ENCODE peak calls at places on chromosomes 7 and 10, in eight cellular contexts. Z is heart right ventricle, J is AG04449, G is A673, V is lung, C is epithelial cell of esophagus, B is GM23248, X is fibroblast of pulmonary artery. L is an unnamed sample.

GRCh38 chr10:26703096-26703495 is 5.6 kb downstream of the PDSS1 start:
- DNase-seq in Z (no peak), J (no peak), G (no peak), V (no peak), C (no peak), B (no peak), X (no peak), L (no peak)

GRCh38 chr10:70761031-70761601 is 24.1 kb downstream of the TBATA start:
- DNase-seq in Z (no peak), J (peak), G (no peak), V (no peak), C (no peak), B (peak), X (peak), L (no peak)

GRCh38 chr10:14184841-14185500 is 145.8 kb downstream of the FRMD4A start:
- DNase-seq in Z (no peak), J (no peak), G (peak), V (no peak), C (peak), B (no peak), X (no peak), L (no peak)

GRCh38 chr7:50728184-50728583 is 54.5 kb downstream of the GRB10 start:
- DNase-seq in Z (peak), J (no peak), G (no peak), V (no peak), C (no peak), B (peak), X (peak), L (no peak)

GRCh38 chr7:130371059-130371458 is 9.2 kb upstream of the CPA1 start:
- DNase-seq in Z (no peak), J (no peak), G (no peak), V (peak), C (peak), B (peak), X (peak), L (no peak)

GRCh38 chr7:157018997-157019591 is 8.6 kb upstream of the MNX1 start:
- DNase-seq in Z (no peak), J (no peak), G (no peak), V (no peak), C (peak), B (no peak), X (no peak), L (no peak)

GRCh38 chr7:84232653-84233052 is 38.1 kb upstream of the SEMA3A start:
- DNase-seq in Z (no peak), J (peak), G (no peak), V (no peak), C (peak), B (peak), X (peak), L (peak)

GRCh38 chr10:14952851-14953451 is 945 bp downstream of the DCLRE1C start:
- DNase-seq in Z (no peak), J (no peak), G (no peak), V (no peak), C (peak), B (peak), X (no peak), L (no peak)

GRCh38 chr10:6148251-6148691 is 54.5 kb upstream of the PFKFB3 start:
- DNase-seq in Z (no peak), J (no peak), G (no peak), V (no peak), C (no peak), B (no peak), X (no peak), L (no peak)

GRCh38 chr10:97759157-97759980 is 12.4 kb downstream of the SFRP5 start:
- DNase-seq in Z (peak), J (no peak), G (peak), V (peak), C (peak), B (peak), X (peak), L (no peak)

GRCh38 chr10:130169136-130169888 is 33.1 kb downstream of the GLRX3 start:
- DNase-seq in Z (no peak), J (peak), G (peak), V (no peak), C (no peak), B (peak), X (peak), L (peak)

GRCh38 chr10:32731527-32731926 is 226.5 kb downstream of the ITGB1 start:
- DNase-seq in Z (no peak), J (no peak), G (no peak), V (no peak), C (peak), B (no peak), X (no peak), L (no peak)

GRCh38 chr7:142853739-142854504 is 954 bp upstream of the EPHB6 start:
- DNase-seq in Z (peak), J (no peak), G (peak), V (peak), C (peak), B (peak), X (peak), L (no peak)

GRCh38 chr7:156780724-156781455 is 112.1 kb downstream of the LMBR1 start:
- DNase-seq in Z (no peak), J (no peak), G (no peak), V (no peak), C (no peak), B (no peak), X (no peak), L (no peak)

GRCh38 chr10:126854726-126855125 is 50.5 kb upstream of the DOCK1 start:
- DNase-seq in Z (no peak), J (no peak), G (no peak), V (no peak), C (no peak), B (no peak), X (no peak), L (no peak)

GRCh38 chr10:3651969-3652653 is 132.9 kb downstream of the KLF6 start:
- DNase-seq in Z (no peak), J (no peak), G (no peak), V (no peak), C (peak), B (no peak), X (no peak), L (no peak)

GRCh38 chr10:32961892-32962369 is 3.9 kb upstream of the ITGB1 start:
- DNase-seq in Z (peak), J (peak), G (no peak), V (no peak), C (peak), B (peak), X (peak), L (peak)

GRCh38 chr7:20441886-20442505 is 111.3 kb downstream of the ITGB8 start:
- DNase-seq in Z (no peak), J (no peak), G (no peak), V (no peak), C (peak), B (peak), X (no peak), L (no peak)

GRCh38 chr7:141497391-141497790 is 53.8 kb upstream of the AGK start:
- DNase-seq in Z (no peak), J (no peak), G (no peak), V (no peak), C (no peak), B (no peak), X (no peak), L (no peak)

GRCh38 chr10:80613466-80613865 is 75.8 kb downstream of the SH2D4B start:
- DNase-seq in Z (no peak), J (no peak), G (no peak), V (no peak), C (no peak), B (no peak), X (no peak), L (no peak)

GRCh38 chr7:47149208-47149864 is 432.6 kb downstream of the TNS3 start:
- DNase-seq in Z (no peak), J (no peak), G (no peak), V (no peak), C (no peak), B (no peak), X (no peak), L (no peak)

GRCh38 chr10:42940487-42941157 is 136.2 kb upstream of the RET start:
- DNase-seq in Z (no peak), J (no peak), G (no peak), V (peak), C (no peak), B (no peak), X (no peak), L (no peak)

GRCh38 chr10:45557275-45557905 is 115.2 kb downstream of the ZFAND4 start:
- DNase-seq in Z (no peak), J (no peak), G (no peak), V (no peak), C (no peak), B (no peak), X (peak), L (no peak)

GRCh38 chr10:103451091-103451801 is 924 bp downstream of the CALHM2 start:
- DNase-seq in Z (peak), J (no peak), G (peak), V (peak), C (peak), B (peak), X (peak), L (no peak)

GRCh38 chr7:73436031-73436929 is 2.7 kb downstream of the FZD9 start:
- DNase-seq in Z (no peak), J (no peak), G (peak), V (no peak), C (no peak), B (peak), X (no peak), L (no peak)

GRCh38 chr7:41029072-41029492 is 673.8 kb downstream of the INHBA start:
- DNase-seq in Z (no peak), J (no peak), G (no peak), V (no peak), C (peak), B (peak), X (peak), L (peak)

GRCh38 chr10:24432478-24433416 is 223.8 kb downstream of the KIAA1217 start:
- DNase-seq in Z (no peak), J (no peak), G (no peak), V (no peak), C (peak), B (no peak), X (peak), L (no peak)

GRCh38 chr10:91211675-91212074 is 8.8 kb upstream of the PCGF5 start:
- DNase-seq in Z (no peak), J (no peak), G (no peak), V (no peak), C (no peak), B (no peak), X (no peak), L (no peak)

GRCh38 chr10:97043563-97043855 is 142.2 kb downstream of the SLIT1 start:
- DNase-seq in Z (no peak), J (no peak), G (no peak), V (no peak), C (no peak), B (no peak), X (no peak), L (no peak)

GRCh38 chr7:27112960-27113949 is 10.8 kb upstream of the HOXA2 start:
- DNase-seq in Z (no peak), J (no peak), G (no peak), V (no peak), C (peak), B (no peak), X (peak), L (no peak)

GRCh38 chr7:31104361-31105255 is 52.5 kb downstream of the ADCYAP1R1 start:
- DNase-seq in Z (no peak), J (no peak), G (no peak), V (no peak), C (no peak), B (no peak), X (no peak), L (no peak)

GRCh38 chr7:151682831-151683614 is 163.3 kb upstream of the RHEB start:
- DNase-seq in Z (no peak), J (no peak), G (no peak), V (no peak), C (no peak), B (no peak), X (no peak), L (no peak)

GRCh38 chr7:158295966-158296797 is 291.4 kb downstream of the PTPRN2 start:
- DNase-seq in Z (no peak), J (no peak), G (no peak), V (no peak), C (no peak), B (no peak), X (no peak), L (no peak)

GRCh38 chr7:141645188-141645587 is 56.8 kb downstream of the DENND11 start:
- DNase-seq in Z (no peak), J (no peak), G (no peak), V (no peak), C (no peak), B (no peak), X (no peak), L (no peak)

GRCh38 chr10:122029503-122030199 is 40.7 kb downstream of the TACC2 start:
- DNase-seq in Z (peak), J (no peak), G (no peak), V (peak), C (no peak), B (peak), X (no peak), L (no peak)
- H3K4me3 ChIP-seq in Z (no peak), J (no peak), G (no peak), V (no peak), C (no peak), B (no peak), X (no peak), L (no peak)

GRCh38 chr7:94335586-94335985 is 59.1 kb upstream of the COL1A2 start:
- DNase-seq in Z (no peak), J (no peak), G (no peak), V (no peak), C (peak), B (peak), X (no peak), L (no peak)

GRCh38 chr7:94336009-94336408 is 58.7 kb upstream of the COL1A2 start:
- DNase-seq in Z (no peak), J (no peak), G (no peak), V (no peak), C (peak), B (no peak), X (no peak), L (no peak)

GRCh38 chr7:94330474-94331027 is 64.1 kb upstream of the COL1A2 start:
- DNase-seq in Z (no peak), J (no peak), G (no peak), V (no peak), C (no peak), B (no peak), X (no peak), L (no peak)

GRCh38 chr7:94333810-94334209 is 60.9 kb upstream of the COL1A2 start:
- DNase-seq in Z (no peak), J (no peak), G (no peak), V (no peak), C (peak), B (peak), X (no peak), L (no peak)

GRCh38 chr7:94332571-94332970 is 62.1 kb upstream of the COL1A2 start:
- DNase-seq in Z (no peak), J (no peak), G (no peak), V (no peak), C (peak), B (peak), X (no peak), L (no peak)
- H3K4me3 ChIP-seq in Z (no peak), J (no peak), G (no peak), V (no peak), C (no peak), B (no peak), X (no peak), L (no peak)

GRCh38 chr7:100159099-100159623 is 638 bp upstream of the TRAPPC14 start:
- DNase-seq in Z (no peak), J (no peak), G (no peak), V (no peak), C (no peak), B (peak), X (no peak), L (no peak)
- H3K4me3 ChIP-seq in Z (peak), J (peak), G (peak), V (no peak), C (peak), B (peak), X (peak), L (peak)

GRCh38 chr7:908159-908918 is 32.0 kb downstream of the GET4 start:
- DNase-seq in Z (no peak), J (no peak), G (no peak), V (no peak), C (no peak), B (no peak), X (no peak), L (no peak)
- H3K4me3 ChIP-seq in Z (no peak), J (no peak), G (peak), V (no peak), C (no peak), B (no peak), X (no peak), L (no peak)

L was measured in skeletal muscle cell.